ENCODE peak calls at places on chromosomes 11 and 22, in six cellular contexts. One of them, this sample, is unnamed.

GRCh38 chr11:123653997-123654565 is 343 bp downstream of the SCN3B start:
- DNase-seq in EH: peak; percentile 53
- DNase-seq in HAP-1: peak; percentile 70
- DNase-seq in heart right ventricle: peak; percentile 51
- DNase-seq in SW480: peak; percentile 71
- DNase-seq in DMS153: no peak
- DNase-seq in this sample: no peak

GRCh38 chr22:30649430-30650007 is 13.9 kb downstream of the SLC35E4 start:
- DNase-seq in EH: peak; percentile 83
- DNase-seq in HAP-1: no peak
- DNase-seq in heart right ventricle: no peak
- DNase-seq in SW480: peak; percentile 91
- DNase-seq in DMS153: no peak
- DNase-seq in this sample: no peak

GRCh38 chr11:133506551-133507094 is 25.7 kb downstream of the OPCML start:
- DNase-seq in EH: no peak
- DNase-seq in HAP-1: no peak
- DNase-seq in heart right ventricle: no peak
- DNase-seq in SW480: no peak
- DNase-seq in DMS153: no peak
- DNase-seq in this sample: no peak

GRCh38 chr11:12684821-12685220 is 10.6 kb downstream of the TEAD1 start:
- DNase-seq in EH: peak; percentile 23
- DNase-seq in HAP-1: peak; percentile 50
- DNase-seq in heart right ventricle: no peak
- DNase-seq in SW480: peak; percentile 65
- DNase-seq in DMS153: no peak
- DNase-seq in this sample: no peak

GRCh38 chr11:20367313-20367948 is 3.9 kb downstream of the HTATIP2 start:
- DNase-seq in EH: peak; percentile 92
- DNase-seq in HAP-1: no peak
- DNase-seq in heart right ventricle: no peak
- DNase-seq in SW480: peak; percentile 79
- DNase-seq in DMS153: no peak
- DNase-seq in this sample: no peak

GRCh38 chr11:64447717-64448598 is 89.0 kb downstream of the RPS6KA4 start:
- DNase-seq in EH: peak; percentile 56
- DNase-seq in HAP-1: no peak
- DNase-seq in heart right ventricle: peak; percentile 32
- DNase-seq in SW480: peak; percentile 24
- DNase-seq in DMS153: no peak
- DNase-seq in this sample: no peak

GRCh38 chr11:46330887-46331652 is 16.2 kb upstream of the DGKZ start:
- DNase-seq in EH: no peak
- DNase-seq in HAP-1: no peak
- DNase-seq in heart right ventricle: no peak
- DNase-seq in SW480: no peak
- DNase-seq in DMS153: no peak
- DNase-seq in this sample: no peak

GRCh38 chr11:19892876-19893275 is 180.2 kb downstream of the NAV2 start:
- DNase-seq in EH: peak; percentile 74
- DNase-seq in HAP-1: no peak
- DNase-seq in heart right ventricle: no peak
- DNase-seq in SW480: no peak
- DNase-seq in DMS153: no peak
- DNase-seq in this sample: no peak

GRCh38 chr11:95917188-95918036 is 6.5 kb downstream of the MTMR2 start:
- DNase-seq in EH: no peak
- DNase-seq in HAP-1: no peak
- DNase-seq in heart right ventricle: no peak
- DNase-seq in SW480: no peak
- DNase-seq in DMS153: peak; percentile 77
- DNase-seq in this sample: no peak

GRCh38 chr11:123145661-123146060 is 49.4 kb downstream of the CLMP start:
- DNase-seq in EH: peak; percentile 37
- DNase-seq in HAP-1: no peak
- DNase-seq in heart right ventricle: no peak
- DNase-seq in SW480: no peak
- DNase-seq in DMS153: no peak
- DNase-seq in this sample: no peak

This sample was measured in NT2/D1.